ENCODE peak calls at places on chromosome 4, in ten cellular contexts. C is brain microvascular endothelial cell; U is tibial nerve; T is GM23248; W is aorta; X is kidney epithelial cell; P is mesendoderm; M is CD4-positive, alpha-beta memory T cell; N is stomach; R is endothelial cell of umbilical vein. G is an unnamed sample.

GRCh38 chr4:5959221-5959982 is 58.8 kb downstream of the C4orf50 start:
- DNase-seq in N (peak; percentile 13), T (no peak), W (no peak), M (no peak), C (no peak), R (no peak), U (no peak), P (no peak), X (no peak), G (no peak)

GRCh38 chr4:47741200-47741599 is 96.7 kb downstream of the CORIN start:
- DNase-seq in X (peak; percentile 5), W (no peak), P (no peak), R (no peak), N (no peak), M (no peak), C (no peak), U (no peak), T (peak; percentile 8), G (no peak)

GRCh38 chr4:80155286-80155982 is 41.9 kb upstream of the PRDM8 start:
- DNase-seq in R (no peak), P (no peak), U (no peak), N (no peak), T (peak; percentile 19), C (no peak), W (no peak), M (no peak), X (no peak), G (no peak)

GRCh38 chr4:139875456-139875855 is 209.8 kb downstream of the MGST2 start:
- DNase-seq in X (no peak), W (no peak), M (no peak), C (no peak), T (no peak), R (no peak), U (no peak), P (peak; percentile 61), N (no peak), G (no peak)

GRCh38 chr4:73452953-73453700 is 17.1 kb downstream of the AFP start:
- DNase-seq in C (no peak), U (no peak), T (no peak), N (no peak), P (peak; percentile 98), R (no peak), M (no peak), W (no peak), X (no peak), G (no peak)

GRCh38 chr4:151990201-151990600 is 229.4 kb upstream of the GATB start:
- DNase-seq in P (peak; percentile 60), T (peak; percentile 83), W (no peak), U (no peak), C (no peak), M (no peak), X (peak; percentile 44), N (no peak), R (no peak), G (no peak)

GRCh38 chr4:16758206-16758605 is 140.2 kb downstream of the LDB2 start:
- DNase-seq in N (no peak), T (peak; percentile 19), C (no peak), U (no peak), W (no peak), R (no peak), X (no peak), M (no peak), P (no peak), G (no peak)

GRCh38 chr4:85952518-85952917 is 407.3 kb downstream of the MAPK10 start:
- DNase-seq in U (no peak), N (no peak), W (no peak), M (no peak), T (peak; percentile 72), P (no peak), C (peak; percentile 67), X (no peak), R (peak; percentile 77), G (no peak)

GRCh38 chr4:992297-993110 is 700 bp downstream of the SLC26A1 start:
- DNase-seq in T (no peak), R (peak; percentile 61), M (no peak), U (no peak), N (peak; percentile 94), P (no peak), X (no peak), C (no peak), W (no peak), G (no peak)

GRCh38 chr4:153398713-153399112 is 54.2 kb downstream of the MND1 start:
- DNase-seq in N (no peak), W (no peak), P (no peak), M (peak; percentile 10), X (no peak), R (no peak), C (no peak), U (no peak), T (no peak), G (no peak)

GRCh38 chr4:47553329-47554125 is 68.5 kb downstream of the ATP10D start:
- DNase-seq in N (no peak), M (no peak), T (no peak), R (no peak), X (no peak), W (no peak), C (no peak), P (no peak), U (no peak), G (no peak)

GRCh38 chr4:164933244-164933643 is 44.2 kb downstream of the TRIM61 start:
- DNase-seq in X (no peak), T (no peak), W (no peak), P (no peak), N (no peak), C (no peak), R (no peak), U (no peak), M (no peak), G (no peak)

GRCh38 chr4:2598661-2599654 is 62.5 kb downstream of the FAM193A start:
- DNase-seq in X (no peak), T (peak; percentile 8), R (peak; percentile 34), W (no peak), C (no peak), M (no peak), N (no peak), U (no peak), P (peak; percentile 56), G (no peak)

GRCh38 chr4:84995386-84995785 is 28.9 kb upstream of the WDFY3 start:
- DNase-seq in W (no peak), R (no peak), T (peak; percentile 5), U (no peak), M (no peak), X (no peak), C (peak; percentile 77), N (no peak), P (peak; percentile 96), G (no peak)

GRCh38 chr4:7932333-7932732 is 7.3 kb downstream of the AFAP1 start:
- DNase-seq in X (no peak), M (no peak), W (no peak), N (no peak), P (no peak), T (no peak), C (no peak), U (no peak), R (peak; percentile 52), G (no peak)

GRCh38 chr4:125187221-125187620 is 127.5 kb upstream of the FAT4 start:
- DNase-seq in N (no peak), W (no peak), T (peak; percentile 78), X (peak; percentile 19), U (no peak), C (no peak), M (no peak), P (no peak), R (peak; percentile 61), G (no peak)

GRCh38 chr4:97923096-97923495 is 220.2 kb downstream of the STPG2 start:
- DNase-seq in N (no peak), U (no peak), C (no peak), T (no peak), P (no peak), X (no peak), M (no peak), W (peak; percentile 61), R (no peak), G (no peak)

GRCh38 chr4:16692021-16692420 is 206.4 kb downstream of the LDB2 start:
- DNase-seq in P (no peak), R (no peak), C (no peak), W (no peak), U (no peak), T (peak; percentile 73), M (no peak), X (no peak), N (no peak), G (no peak)

GRCh38 chr4:121070696-121071639 is 1.4 kb downstream of the NDNF start:
- DNase-seq in T (peak; percentile 85), R (peak; percentile 13), X (no peak), M (peak; percentile 10), C (no peak), P (peak; percentile 79), W (peak; percentile 82), U (no peak), N (no peak), G (no peak)

GRCh38 chr4:147014946-147015345 is 69.3 kb upstream of the TTC29 start:
- DNase-seq in W (no peak), X (no peak), P (no peak), N (no peak), U (no peak), T (no peak), C (no peak), R (no peak), M (no peak), G (no peak)
- H3K27me3 ChIP-seq in W (no peaks in the 10 kb centered on the region), X (no peaks in the 10 kb centered on the region), P (no peaks in the 10 kb centered on the region), N (no peaks in the 10 kb centered on the region), U (no peaks in the 10 kb centered on the region), T (no peaks in the 10 kb centered on the region), C (no peaks in the 10 kb centered on the region), R (peaks cover 11% of the 10 kb centered on the region), M (no peaks in the 10 kb centered on the region), G (no peaks in the 10 kb centered on the region)

GRCh38 chr4:57124145-57124544 is 14.0 kb upstream of the IGFBP7 start:
- DNase-seq in T (no peak), U (no peak), P (no peak), R (no peak), C (no peak), W (no peak), M (no peak), N (no peak), X (no peak), G (no peak)
- H3K27me3 ChIP-seq in T (no peaks in the 10 kb centered on the region), U (no peaks in the 10 kb centered on the region), P (no peaks in the 10 kb centered on the region), R (no peaks in the 10 kb centered on the region), C (no peaks in the 10 kb centered on the region), W (no peaks in the 10 kb centered on the region), M (no peaks in the 10 kb centered on the region), N (no peaks in the 10 kb centered on the region), X (no peaks in the 10 kb centered on the region), G (no peaks in the 10 kb centered on the region)

DNA sequence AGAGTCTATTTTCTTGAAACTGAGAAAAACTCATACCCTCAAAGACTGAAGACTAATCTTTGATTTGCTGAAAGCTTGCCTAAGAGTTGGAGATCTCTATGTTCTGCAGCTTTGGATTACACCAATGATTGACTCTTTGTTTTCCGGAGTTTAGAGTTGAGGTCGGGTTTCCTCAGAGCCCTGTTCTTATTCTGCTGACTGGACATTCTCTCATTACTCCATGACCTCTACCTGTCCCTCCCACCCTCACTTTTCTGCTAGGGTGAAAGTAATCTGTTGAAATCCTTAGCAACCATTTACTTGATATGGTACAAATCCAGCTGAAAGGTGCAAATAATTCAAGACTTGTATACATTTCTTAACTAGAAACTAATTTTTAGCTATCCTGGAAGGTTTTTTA is 421.5 kb upstream of the FRG1 start:
- DNase-seq in P (no peak), N (no peak), M (no peak), X (no peak), W (no peak), U (no peak), C (no peak), R (no peak), T (no peak), G (no peak)
- H3K27me3 ChIP-seq in P (no peaks in the 10 kb centered on the region), N (no peaks in the 10 kb centered on the region), M (no peaks in the 10 kb centered on the region), X (no peaks in the 10 kb centered on the region), W (no peaks in the 10 kb centered on the region), U (no peaks in the 10 kb centered on the region), C (no peaks in the 10 kb centered on the region), R (no peaks in the 10 kb centered on the region), T (no peaks in the 10 kb centered on the region), G (no peaks in the 10 kb centered on the region)

GRCh38 chr4:182338731-182339130 is 95.5 kb downstream of the TENM3 start:
- DNase-seq in R (no peak), M (no peak), P (no peak), U (no peak), W (no peak), T (no peak), X (peak; percentile 14), N (no peak), C (no peak), G (no peak)
- H3K27me3 ChIP-seq in R (no peaks in the 10 kb centered on the region), M (no peaks in the 10 kb centered on the region), P (no peaks in the 10 kb centered on the region), U (no peaks in the 10 kb centered on the region), W (no peaks in the 10 kb centered on the region), T (no peaks in the 10 kb centered on the region), X (no peaks in the 10 kb centered on the region), N (no peaks in the 10 kb centered on the region), C (no peaks in the 10 kb centered on the region), G (no peaks in the 10 kb centered on the region)